ENCODE peak calls at places on chromosomes 2 and 18, in five cellular contexts. X is GM23248, V is HL-60, J is HT-29, R is ovary. F is an unnamed sample.

GRCh38 chr2:238097988-238098853 is 1.9 kb upstream of the ESPNL start:
- DNase-seq in J (peak; percentile 94), V (peak; percentile 60), X (peak; percentile 73), R (peak; percentile 10), F (peak; percentile 91)

GRCh38 chr2:223538920-223539440 is 63.2 kb downstream of the SCG2 start:
- DNase-seq in R (no peak), X (no peak), J (no peak), V (no peak), F (no peak)

GRCh38 chr2:39095624-39096023 is 25.2 kb downstream of the SOS1 start:
- DNase-seq in V (no peak), J (no peak), R (no peak), X (no peak), F (no peak)

GRCh38 chr2:25375371-25375988 is 33.8 kb upstream of the DNMT3A start:
- DNase-seq in J (no peak), X (no peak), V (no peak), R (no peak), F (no peak)

GRCh38 chr2:182649316-182649715 is 66.7 kb upstream of the DNAJC10 start:
- DNase-seq in V (peak; percentile 4), X (peak; percentile 56), R (no peak), J (peak; percentile 36), F (peak; percentile 53)

GRCh38 chr2:111251711-111252110 is 131.0 kb downstream of the BCL2L11 start:
- DNase-seq in J (no peak), R (no peak), V (no peak), X (no peak), F (no peak)

GRCh38 chr18:39834636-39835035 is 2120.4 kb upstream of the PIK3C3 start:
- DNase-seq in X (no peak), R (no peak), V (no peak), J (no peak), F (no peak)

GRCh38 chr2:216596986-216597509 is 36.2 kb upstream of the IGFBP2 start:
- DNase-seq in V (no peak), R (no peak), X (peak; percentile 36), J (no peak), F (peak; percentile 52)

GRCh38 chr2:152523091-152523490 is 188.1 kb downstream of the FMNL2 start:
- DNase-seq in J (no peak), V (no peak), R (no peak), X (peak; percentile 80), F (peak; percentile 69)

GRCh38 chr2:101047075-101047766 is 45.1 kb downstream of the RPL31 start:
- DNase-seq in R (no peak), V (no peak), X (peak; percentile 14), J (peak; percentile 48), F (peak; percentile 93)

GRCh38 chr2:10415048-10415447 is 33.1 kb downstream of the ODC1 start:
- DNase-seq in J (no peak), V (no peak), X (no peak), R (no peak), F (no peak)

GRCh38 chr2:176129013-176129796 is at the start of gene HOXD8:
- DNase-seq in J (no peak), V (no peak), X (peak; percentile 96), R (peak; percentile 90), F (peak; percentile 96)

GRCh38 chr2:150619607-150620330 is 132.3 kb upstream of the RND3 start:
- DNase-seq in V (no peak), R (peak; percentile 11), X (peak; percentile 80), J (no peak), F (peak; percentile 55)

GRCh38 chr2:119487434-119488244 is 36.6 kb downstream of the SCTR start:
- DNase-seq in X (no peak), R (no peak), J (peak; percentile 72), V (no peak), F (no peak)

GRCh38 chr2:191311627-191312026 is 66.4 kb downstream of the MYO1B start:
- DNase-seq in V (no peak), J (peak; percentile 82), X (peak; percentile 92), R (no peak), F (peak; percentile 55)

GRCh38 chr2:217412721-217413120 is 552.9 kb upstream of the TNP1 start:
- DNase-seq in X (peak; percentile 62), J (no peak), V (no peak), R (peak; percentile 39), F (no peak)

GRCh38 chr2:83633435-83633834 is 825.6 kb downstream of the SUCLG1 start:
- DNase-seq in R (no peak), J (no peak), X (peak; percentile 37), V (no peak), F (no peak)

GRCh38 chr2:121004950-121005349 is 269.3 kb downstream of the GLI2 start:
- DNase-seq in V (no peak), X (no peak), R (no peak), J (no peak), F (no peak)